ENCODE peak calls at places on chromosome 10, in seven cellular contexts. L is HL-60, K is HCT116, D is transverse colon, I is endothelial cell of umbilical vein, W is stomach, X is prostate gland. T is an unnamed sample.

GRCh38 chr10:23886355-23886754 is 322.6 kb upstream of the KIAA1217 start:
- DNase-seq in L (no peak), K (no peak), D (no peak), I (no peak), W (no peak), X (no peak), T (no peak)

GRCh38 chr10:53650794-53651193 is 878.2 kb upstream of the MBL2 start:
- DNase-seq in L (no peak), K (no peak), D (no peak), I (no peak), W (no peak), X (no peak), T (no peak)

GRCh38 chr10:13969118-13969791 is 361.5 kb downstream of the FRMD4A start:
- DNase-seq in L (no peak), K (no peak), D (no peak), I (no peak), W (no peak), X (no peak), T (no peak)

GRCh38 chr10:44309939-44310761 is 74.7 kb downstream of the CXCL12 start:
- DNase-seq in L (no peak), K (no peak), D (no peak), I (no peak), W (no peak), X (no peak), T (no peak)

GRCh38 chr10:94361161-94361794 is 1.5 kb downstream of the NOC3L start:
- DNase-seq in L (no peak), K (no peak), D (peak), I (peak), W (peak), X (peak), T (no peak)

GRCh38 chr10:119522747-119523426 is 19.6 kb downstream of the RGS10 start:
- DNase-seq in L (no peak), K (peak), D (no peak), I (no peak), W (no peak), X (no peak), T (no peak)

GRCh38 chr10:48526846-48527505 is 77.9 kb downstream of the ARHGAP22 start:
- DNase-seq in L (no peak), K (no peak), D (no peak), I (no peak), W (no peak), X (no peak), T (no peak)

GRCh38 chr10:131003455-131003854 is 308.1 kb downstream of the TCERG1L start:
- DNase-seq in L (no peak), K (no peak), D (no peak), I (no peak), W (no peak), X (no peak), T (no peak)

GRCh38 chr10:78412605-78413004 is 378.9 kb downstream of the RPS24 start:
- DNase-seq in L (no peak), K (no peak), D (no peak), I (no peak), W (peak), X (no peak), T (peak)

GRCh38 chr10:125788156-125789034 is 12.8 kb upstream of the MMP21 start:
- DNase-seq in L (no peak), K (no peak), D (no peak), I (no peak), W (no peak), X (no peak), T (no peak)

GRCh38 chr10:98388086-98388655 is 26.8 kb downstream of the PYROXD2 start:
- DNase-seq in L (no peak), K (no peak), D (no peak), I (no peak), W (no peak), X (no peak), T (no peak)

GRCh38 chr10:103759100-103759781 is 96.1 kb downstream of the SH3PXD2A start:
- DNase-seq in L (peak), K (no peak), D (peak), I (peak), W (no peak), X (no peak), T (peak)

GRCh38 chr10:75646931-75647330 is 215.5 kb downstream of the LRMDA start:
- DNase-seq in L (no peak), K (no peak), D (no peak), I (no peak), W (no peak), X (no peak), T (no peak)

GRCh38 chr10:78071857-78072179 is 38.2 kb downstream of the RPS24 start:
- DNase-seq in L (no peak), K (no peak), D (no peak), I (no peak), W (no peak), X (no peak), T (no peak)

GRCh38 chr10:8060010-8060703 is 5.7 kb downstream of the GATA3 start:
- DNase-seq in L (no peak), K (no peak), D (no peak), I (peak), W (no peak), X (no peak), T (no peak)

GRCh38 chr10:13659887-13660544 is 73.3 kb downstream of the PRPF18 start:
- DNase-seq in L (peak), K (no peak), D (peak), I (peak), W (peak), X (peak), T (peak)

GRCh38 chr10:42878134-42878820 is 95.7 kb downstream of the BMS1 start:
- DNase-seq in L (no peak), K (no peak), D (no peak), I (no peak), W (no peak), X (no peak), T (no peak)
- H3K4me3 ChIP-seq in L (no peak), K (no peak), D (no peak), I (no peak), W (no peak), X (no peak), T (no peak)

DNA sequence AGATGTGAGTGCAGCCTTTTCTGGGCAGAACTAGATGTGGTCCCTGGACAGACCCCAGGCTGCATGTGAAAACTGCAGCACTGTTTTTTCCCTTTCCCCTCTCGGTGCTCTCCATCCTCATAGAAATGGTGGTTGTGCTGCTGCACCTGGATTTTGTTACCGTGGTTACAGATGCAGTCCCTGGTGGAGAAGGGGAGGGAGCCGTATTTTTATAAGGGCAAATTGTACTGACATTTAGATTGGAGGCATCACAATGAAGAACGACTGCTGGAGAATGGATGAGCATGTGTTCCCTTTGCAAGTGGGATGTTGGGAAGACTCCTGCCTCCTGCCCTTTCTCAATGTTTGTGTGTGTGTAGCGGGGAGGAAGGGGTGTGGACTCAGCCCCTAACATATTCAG is 469.9 kb downstream of the CCSER2 start:
- DNase-seq in L (no peak), K (no peak), D (no peak), I (no peak), W (no peak), X (no peak), T (no peak)
- TF ChIP-seq POLR2AphosphoS5 in L (no peak), K (no peak), D (no peak), I (no peak), W (no peak), X (no peak), T (no peak)

DNA sequence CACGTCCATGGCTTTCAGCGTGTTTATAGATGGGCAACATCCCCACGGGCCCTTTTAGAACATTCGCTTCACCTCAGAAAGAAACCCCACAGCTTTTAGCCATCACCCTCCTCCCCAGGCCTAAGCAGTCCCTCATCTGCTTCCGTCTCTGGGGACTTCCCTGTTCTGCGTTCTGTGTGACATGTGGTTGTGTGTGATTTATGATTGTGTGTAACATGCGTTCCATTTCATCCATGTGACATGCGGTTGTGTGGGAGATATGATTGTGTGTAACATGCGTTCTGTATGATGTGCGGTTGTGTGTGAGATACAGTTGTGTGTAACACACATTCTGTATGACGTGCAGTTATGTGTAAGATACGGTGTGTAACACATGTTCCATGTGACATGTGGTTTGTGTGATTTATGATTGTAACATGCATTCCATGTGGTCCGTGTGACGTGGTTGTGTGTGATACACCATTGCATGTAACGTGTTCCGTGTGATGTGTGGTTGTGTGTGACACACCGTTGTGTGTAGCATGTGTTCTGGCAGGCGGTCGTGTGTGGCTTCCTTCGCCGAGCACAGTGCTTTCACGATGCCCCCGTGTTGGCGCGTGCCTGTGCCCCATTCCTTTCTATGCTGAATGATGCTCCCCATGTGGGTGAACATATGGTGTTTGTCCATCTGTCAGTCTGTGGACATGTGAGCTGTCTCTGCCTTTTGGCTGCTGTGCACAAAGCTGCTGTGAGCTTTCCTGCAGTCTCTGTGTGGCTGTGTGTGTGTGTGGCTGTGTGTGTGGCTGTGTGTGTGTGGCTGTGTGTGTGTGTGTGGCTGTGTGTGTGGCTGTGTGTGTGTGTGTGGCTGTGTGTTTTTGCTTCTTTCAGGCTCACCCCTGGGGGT is 26.2 kb downstream of the PWWP2B start:
- DNase-seq in L (peak), K (no peak), D (no peak), I (no peak), W (no peak), X (no peak), T (no peak)
- H3K4me3 ChIP-seq in L (no peak), K (no peak), D (no peak), I (no peak), W (no peak), X (no peak), T (no peak)

DNA sequence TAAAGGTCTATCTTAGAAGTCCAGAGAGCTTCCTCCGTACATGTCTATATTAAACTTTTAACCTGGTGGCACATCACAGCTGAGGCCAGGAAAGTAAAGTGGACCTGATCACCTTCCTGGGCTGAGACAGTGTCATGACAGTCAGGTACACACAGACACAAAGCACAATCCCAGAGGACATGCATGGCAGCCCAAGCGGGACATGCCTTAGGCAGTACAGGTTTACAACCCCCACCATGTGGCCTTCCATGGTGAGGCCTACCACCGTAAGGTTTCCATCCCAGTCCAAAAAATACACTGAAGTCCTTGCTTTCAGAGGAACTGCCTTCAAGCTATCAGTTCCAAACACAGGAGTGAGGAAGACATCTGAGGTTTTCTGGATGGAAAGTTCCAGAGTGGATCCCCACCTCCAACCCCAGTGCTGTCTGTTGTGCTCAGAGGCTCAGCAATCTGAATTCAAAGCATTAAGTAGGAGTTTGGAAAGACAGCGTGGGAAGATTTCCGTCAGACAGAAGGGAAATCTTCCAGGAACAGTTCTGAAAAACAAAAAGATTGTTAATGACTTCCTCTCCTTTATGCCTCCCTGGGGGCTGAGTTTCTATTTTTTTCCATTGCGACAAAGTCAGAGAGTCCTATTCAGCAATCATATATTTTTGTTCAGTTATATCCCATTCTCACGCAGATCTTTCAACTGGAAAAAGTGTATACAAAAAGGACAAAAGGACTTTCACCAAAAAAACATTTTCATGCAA is 20.1 kb downstream of the IFIT3 start:
- DNase-seq in L (no peak), K (no peak), D (no peak), I (peak), W (no peak), X (no peak), T (no peak)
- TF ChIP-seq POLR2AphosphoS5 in L (no peak), K (no peak), D (no peak), I (no peak), W (no peak), X (no peak), T (no peak)

DNA sequence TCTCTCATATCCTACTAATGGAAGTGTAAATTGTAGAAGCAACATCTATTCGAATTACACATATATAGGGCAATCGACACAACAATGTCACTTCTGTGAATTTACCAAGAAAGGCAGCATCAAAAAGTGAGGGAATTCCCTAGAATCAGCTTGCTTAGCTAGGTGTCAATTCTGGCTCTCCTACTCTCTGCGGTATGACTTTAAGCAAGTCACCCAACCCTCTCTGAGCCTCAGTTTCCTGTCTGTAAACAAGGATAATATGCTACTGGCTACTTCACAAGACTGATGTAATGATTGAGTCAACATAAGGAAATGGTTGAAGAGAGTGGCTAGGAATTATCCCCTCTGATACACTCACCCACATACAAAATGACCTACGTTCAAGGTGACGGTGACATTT is 19.4 kb downstream of the CCDC6 start:
- DNase-seq in L (no peak), K (no peak), D (no peak), I (no peak), W (no peak), X (no peak), T (no peak)
- H3K4me3 ChIP-seq in L (no peak), K (no peak), D (no peak), I (no peak), W (no peak), X (no peak), T (no peak)

DNA sequence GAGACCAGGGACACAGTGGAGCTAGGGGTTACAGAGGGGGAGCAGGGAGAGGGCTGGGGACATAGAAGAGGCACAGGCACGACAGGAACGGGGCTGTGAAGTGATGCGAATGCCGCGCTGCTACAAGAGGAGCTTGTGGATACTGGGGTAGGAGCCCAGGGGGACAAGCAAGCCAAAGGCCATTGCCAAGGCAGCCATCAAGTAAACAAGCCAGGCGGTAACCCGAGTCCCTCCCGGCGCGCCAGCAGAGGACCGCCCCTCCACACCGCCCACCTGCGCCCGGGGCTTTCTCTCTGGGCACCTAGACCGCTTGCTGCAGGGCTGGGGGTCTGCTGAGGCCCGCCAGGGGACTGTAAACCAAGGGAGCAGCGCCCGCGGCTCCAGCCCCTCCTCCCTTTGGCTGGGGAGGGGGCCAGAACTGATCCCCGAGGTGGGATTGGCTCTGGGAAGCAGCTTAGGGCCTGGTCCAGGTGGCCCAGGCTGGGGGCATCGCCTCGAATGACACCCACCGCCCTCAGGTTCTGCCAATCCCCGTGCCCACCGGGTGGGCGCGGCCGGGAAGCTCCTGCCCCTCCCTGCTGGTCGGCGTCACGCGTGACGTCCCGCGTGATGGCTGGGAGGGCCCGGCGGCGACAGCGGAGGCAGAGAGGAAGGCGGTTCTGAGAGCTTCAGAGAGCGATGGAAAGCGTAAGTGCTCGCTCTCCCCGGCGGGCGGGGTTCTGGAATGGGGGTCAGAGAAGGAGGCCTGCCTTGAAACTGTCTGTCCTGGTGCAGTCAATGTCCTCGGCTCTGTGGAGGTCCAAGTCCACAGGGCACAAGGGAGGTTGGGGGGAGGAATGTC is 982 bp downstream of the SFXN3 start:
- DNase-seq in L (peak), K (no peak), D (peak), I (no peak), W (peak), X (peak), T (peak)
- TF ChIP-seq POLR2AphosphoS5 in L (no peak), K (no peak), D (no peak), I (no peak), W (peak), X (peak), T (peak)

T was measured in sigmoid colon.